ENCODE peak calls at places on chromosomes 7 and 10, in nine cellular contexts. F, H, Z, C, T, L, X, J and D are unnamed samples.

GRCh38 chr10:133003195-133003594 is 60.8 kb upstream of the CFAP46 start:
- DNase-seq in Z (no peak), X (no peak), F (no peak), H (no peak), J (no peak), C (no peak), L (no peak), T (no peak), D (peak)

GRCh38 chr10:119608316-119609155 is 11.8 kb upstream of the TIAL1 start:
- DNase-seq in L (peak), C (peak), T (no peak), F (peak), J (peak), X (peak), Z (peak), H (no peak), D (peak)

GRCh38 chr10:79376078-79376628 is 28.9 kb downstream of the PPIF start:
- DNase-seq in X (no peak), H (no peak), C (no peak), J (no peak), Z (peak), T (no peak), F (peak), L (no peak), D (no peak)

GRCh38 chr7:134086998-134087735 is 40.0 kb upstream of the LRGUK start:
- DNase-seq in F (no peak), H (no peak), L (no peak), J (no peak), C (no peak), T (no peak), Z (no peak), X (no peak), D (no peak)

GRCh38 chr10:1526427-1527055 is 210.8 kb downstream of the ADARB2 start:
- DNase-seq in T (no peak), X (no peak), H (no peak), J (peak), Z (no peak), F (no peak), L (no peak), C (no peak), D (peak)

GRCh38 chr7:35799846-35800717 is 775 bp upstream of the SEPTIN7 start:
- DNase-seq in L (peak), C (peak), F (peak), Z (peak), H (peak), T (peak), J (peak), X (peak), D (peak)

GRCh38 chr10:30502266-30503058 is 68.5 kb downstream of the MAP3K8 start:
- DNase-seq in C (peak), J (no peak), H (no peak), X (peak), Z (no peak), T (no peak), L (no peak), F (no peak), D (no peak)

GRCh38 chr7:155694846-155695245 is 50.4 kb downstream of the RBM33 start:
- DNase-seq in C (no peak), T (no peak), J (no peak), X (no peak), F (no peak), L (peak), H (no peak), Z (no peak), D (no peak)

GRCh38 chr10:114881462-114881861 is 56.5 kb upstream of the TRUB1 start:
- DNase-seq in C (peak), Z (no peak), J (peak), T (no peak), X (no peak), H (no peak), F (no peak), L (no peak), D (no peak)

GRCh38 chr7:47846117-47846836 is 102.0 kb downstream of the PKD1L1 start:
- DNase-seq in H (no peak), C (peak), F (no peak), X (no peak), L (peak), T (no peak), Z (no peak), J (no peak), D (no peak)

GRCh38 chr7:138345567-138345966 is 114.5 kb upstream of the TRIM24 start:
- DNase-seq in Z (peak), T (no peak), F (no peak), X (no peak), H (no peak), L (no peak), J (no peak), C (no peak), D (no peak)

GRCh38 chr10:60044221-60044620 is 137.9 kb upstream of the CCDC6 start:
- DNase-seq in X (no peak), Z (no peak), J (no peak), L (peak), C (peak), T (no peak), H (no peak), F (no peak), D (no peak)

GRCh38 chr10:1687606-1688005 is 49.7 kb downstream of the ADARB2 start:
- DNase-seq in L (no peak), T (no peak), C (no peak), F (no peak), Z (peak), H (no peak), X (no peak), J (no peak), D (no peak)

GRCh38 chr7:35370694-35371093 is 116.8 kb upstream of the TBX20 start:
- DNase-seq in F (no peak), H (no peak), X (no peak), Z (peak), C (no peak), T (no peak), J (no peak), L (no peak), D (no peak)

GRCh38 chr10:36534471-36535002 is 590.9 kb upstream of the ANKRD30A start:
- DNase-seq in H (no peak), F (no peak), Z (no peak), T (no peak), C (peak), X (peak), J (no peak), L (peak), D (no peak)

GRCh38 chr7:150358433-150358832 is 10.2 kb upstream of the REPIN1 start:
- DNase-seq in X (peak), H (no peak), T (no peak), L (no peak), C (no peak), J (no peak), Z (no peak), F (no peak), D (no peak)